ENCODE peak calls at places on chromosome 9, in eight cellular contexts. M is uterus; P is iris pigment epithelial cell; L is stimulated activated CD8-positive, alpha-beta memory T cell treated with anti-CD3 and anti-CD28 coated beads, Interleukin-4, amount 100 ng/mL, for 24 hours; N is Right ventricle myocardium inferior; B is HuH-7; C is central memory CD8-positive, alpha-beta T cell; T is foreskin fibroblast. Q is an unnamed sample.

GRCh38 chr9:14983599-14983998 is 73.4 kb upstream of the FREM1 start:
- DNase-seq in C (no peak), B (no peak), T (no peak), L (no peak), M (no peak), P (no peak), N (no peak), Q (no peak)

GRCh38 chr9:92749071-92749933 is 15.3 kb downstream of the BICD2 start:
- DNase-seq in N (no peak), M (no peak), P (no peak), L (no peak), C (no peak), T (no peak), B (no peak), Q (no peak)

GRCh38 chr9:4796988-4797956 is 4.5 kb downstream of the RCL1 start:
- DNase-seq in M (no peak), T (peak; percentile 26), B (peak; percentile 46), P (peak; percentile 45), N (no peak), L (no peak), C (no peak), Q (peak; percentile 41)

GRCh38 chr9:34624475-34624984 is 4.2 kb upstream of the DCTN3 start:
- DNase-seq in T (no peak), P (no peak), C (no peak), N (peak; percentile 31), B (no peak), M (no peak), L (no peak), Q (no peak)

GRCh38 chr9:16182784-16183183 is 629.9 kb downstream of the CCDC171 start:
- DNase-seq in B (no peak), P (no peak), C (no peak), M (no peak), L (no peak), T (no peak), N (no peak), Q (no peak)

GRCh38 chr9:95268681-95269080 is 48.8 kb downstream of the FANCC start:
- DNase-seq in L (no peak), C (no peak), B (peak; percentile 28), T (peak; percentile 14), M (no peak), P (peak; percentile 35), N (no peak), Q (peak; percentile 26)

GRCh38 chr9:132857031-132857430 is 21.1 kb downstream of the AK8 start:
- DNase-seq in T (peak; percentile 36), L (no peak), N (peak; percentile 71), P (peak; percentile 75), B (no peak), C (no peak), M (peak; percentile 81), Q (peak; percentile 19)

GRCh38 chr9:38085308-38085707 is 16.3 kb upstream of the SHB start:
- DNase-seq in P (no peak), C (no peak), B (no peak), M (no peak), L (no peak), N (no peak), T (no peak), Q (no peak)

GRCh38 chr9:78821126-78821822 is 524.3 kb downstream of the PSAT1 start:
- DNase-seq in B (peak; percentile 38), T (no peak), C (no peak), L (no peak), P (peak; percentile 33), M (no peak), N (no peak), Q (peak; percentile 52)